ENCODE peak calls at places on chromosomes 4 and X, in seven cellular contexts. L is activated CD4-positive, CD25-positive, alpha-beta regulatory T cell treated with anti-CD3 and anti-CD28 coated beads, Interleukin-2, amount 50 U/mL, for 72 hours; P is left cardiac atrium; Y is stimulated activated CD8-positive, alpha-beta memory T cell treated with anti-CD3 and anti-CD28 coated beads, Interleukin-15, amount 100 ng/mL, for 24 hours; O is cardiac muscle cell; B is hepatocyte; J is stimulated activated CD4-positive, alpha-beta T cell treated with anti-CD3 and anti-CD28 coated beads, Interleukin-2, amount 100 ng/mL, for 24 hours. W is an unnamed sample.

GRCh38 chr4:143251781-143252180 is 67.1 kb downstream of the USP38 start:
- DNase-seq in L (no peak), P (no peak), Y (no peak), O (no peak), B (no peak), J (no peak), W (no peak)

GRCh38 chr4:154490261-154490588 is 1.4 kb downstream of the DCHS2 start:
- DNase-seq in L (no peak), P (no peak), Y (no peak), O (no peak), B (peak), J (no peak), W (no peak)

GRCh38 chrX:30153881-30154260 is 61.5 kb upstream of the MAGEB2 start:
- DNase-seq in L (no peak), P (no peak), Y (no peak), O (no peak), B (no peak), J (no peak), W (no peak)

GRCh38 chrX:110748256-110748811 is 47.3 kb downstream of the CHRDL1 start:
- DNase-seq in L (no peak), P (no peak), Y (no peak), O (no peak), B (no peak), J (no peak), W (peak)

GRCh38 chrX:75301060-75301459 is 27.2 kb downstream of the UPRT start:
- DNase-seq in L (no peak), P (no peak), Y (no peak), O (no peak), B (no peak), J (no peak), W (no peak)

GRCh38 chr4:5888222-5888701 is 4.6 kb downstream of the CRMP1 start:
- DNase-seq in L (no peak), P (no peak), Y (no peak), O (peak), B (peak), J (no peak), W (no peak)

GRCh38 chr4:69523385-69524132 is 27.9 kb upstream of the UGT2B4 start:
- DNase-seq in L (no peak), P (no peak), Y (no peak), O (no peak), B (no peak), J (no peak), W (no peak)

GRCh38 chr4:2043396-2044118 is 15.6 kb upstream of the NAT8L start:
- DNase-seq in L (no peak), P (no peak), Y (no peak), O (no peak), B (no peak), J (no peak), W (no peak)

GRCh38 chrX:12979011-12979629 is 4.2 kb downstream of the TMSB4X start:
- DNase-seq in L (no peak), P (no peak), Y (no peak), O (no peak), B (no peak), J (no peak), W (no peak)

GRCh38 chr4:47075241-47075640 is 43.9 kb downstream of the GABRB1 start:
- DNase-seq in L (no peak), P (no peak), Y (no peak), O (no peak), B (no peak), J (no peak), W (no peak)

GRCh38 chrX:71118985-71119535 is 664 bp downstream of the MED12 start:
- DNase-seq in L (no peak), P (no peak), Y (no peak), O (no peak), B (no peak), J (no peak), W (no peak)

W was measured in KBM-7.